ENCODE peak calls at places on chromosomes 2 and 18, in five cellular contexts. N is stimulated activated CD4-positive, alpha-beta T cell treated with anti-CD3 and anti-CD28 coated beads, Interleukin-2, amount 100 ng/mL, for 48 hours; Q is ureter; K is cardiac muscle cell; I is endothelial cell of umbilical vein. P is an unnamed sample.

GRCh38 chr18:79136742-79137141 is 67.5 kb downstream of the ATP9B start:
- DNase-seq in N (no peak), Q (no peak), K (no peak), I (no peak), P (no peak)

GRCh38 chr2:60957224-60957623 is 60.3 kb upstream of the PEX13 start:
- DNase-seq in N (no peak), Q (no peak), K (no peak), I (no peak), P (no peak)

GRCh38 chr2:44974064-44974715 is 32.7 kb downstream of the SIX3 start:
- DNase-seq in N (no peak), Q (no peak), K (peak; percentile 50), I (no peak), P (no peak)

GRCh38 chr18:11669271-11669947 is 19.7 kb upstream of the GNAL start:
- DNase-seq in N (no peak), Q (peak; percentile 83), K (no peak), I (no peak), P (no peak)

GRCh38 chr2:239729151-239729550 is 296.0 kb downstream of the NDUFA10 start:
- DNase-seq in N (no peak), Q (no peak), K (no peak), I (no peak), P (no peak)

GRCh38 chr2:138247302-138247701 is 254.3 kb upstream of the SPOPL start:
- DNase-seq in N (no peak), Q (no peak), K (no peak), I (no peak), P (no peak)

GRCh38 chr2:39567507-39567906 is 98.2 kb upstream of the TMEM178A start:
- DNase-seq in N (no peak), Q (no peak), K (no peak), I (no peak), P (no peak)

GRCh38 chr2:65939687-65940086 is 495.2 kb upstream of the MEIS1 start:
- DNase-seq in N (no peak), Q (no peak), K (no peak), I (no peak), P (no peak)

GRCh38 chr2:54658548-54659207 is 64.8 kb upstream of the EML6 start:
- DNase-seq in N (no peak), Q (no peak), K (peak; percentile 42), I (peak; percentile 17), P (no peak)

GRCh38 chr2:85675427-85675826 is 7.4 kb upstream of the SFTPB start:
- DNase-seq in N (no peak), Q (no peak), K (no peak), I (no peak), P (no peak)

GRCh38 chr2:10097352-10098148 is 17.3 kb upstream of the CYS1 start:
- DNase-seq in N (peak; percentile 41), Q (no peak), K (peak; percentile 67), I (peak; percentile 54), P (no peak)

GRCh38 chr2:146598791-146599190 is 1246.0 kb upstream of the ACVR2A start:
- DNase-seq in N (no peak), Q (no peak), K (no peak), I (no peak), P (no peak)

P was measured in AG04450.